ENCODE peak calls at places on chromosomes 3 and 15, in seven cellular contexts. S is heart left ventricle, D is coronary artery, L is sigmoid colon, Q is AG10803, G is fibroblast of lung, B is OCI-LY7. P is an unnamed sample.

GRCh38 chr3:123700791-123701712 is 116.2 kb upstream of the HACD2 start:
- DNase-seq in S (no peak), D (peak), L (peak), Q (no peak), G (no peak), B (no peak), P (peak)

GRCh38 chr15:101528108-101528916 is 38.8 kb upstream of the PCSK6 start:
- DNase-seq in S (peak), D (no peak), L (peak), Q (peak), G (no peak), B (no peak), P (peak)

GRCh38 chr15:33860749-33861148 is 107.5 kb upstream of the CHRM5 start:
- DNase-seq in S (no peak), D (no peak), L (no peak), Q (peak), G (peak), B (no peak), P (peak)

GRCh38 chr3:52046186-52046913 is 10.0 kb downstream of the DUSP7 start:
- DNase-seq in S (no peak), D (peak), L (no peak), Q (peak), G (peak), B (no peak), P (peak)

GRCh38 chr3:99952306-99952705 is 134.6 kb downstream of the CMSS1 start:
- DNase-seq in S (no peak), D (no peak), L (no peak), Q (peak), G (peak), B (no peak), P (peak)

GRCh38 chr3:84965141-84965540 is 6.4 kb downstream of the CADM2 start:
- DNase-seq in S (no peak), D (no peak), L (no peak), Q (no peak), G (peak), B (no peak), P (no peak)

GRCh38 chr3:99544819-99545281 is 93.5 kb upstream of the COL8A1 start:
- DNase-seq in S (peak), D (no peak), L (no peak), Q (peak), G (peak), B (no peak), P (peak)

GRCh38 chr3:130341388-130341787 is 4.1 kb upstream of the COL6A5 start:
- DNase-seq in S (no peak), D (no peak), L (no peak), Q (peak), G (peak), B (no peak), P (peak)

GRCh38 chr3:31534036-31534435 is 1.3 kb downstream of the STT3B start:
- DNase-seq in S (no peak), D (no peak), L (no peak), Q (peak), G (peak), B (peak), P (peak)

GRCh38 chr15:100635406-100636071 is 33.1 kb downstream of the ASB7 start:
- DNase-seq in S (no peak), D (no peak), L (no peak), Q (no peak), G (no peak), B (no peak), P (no peak)

GRCh38 chr15:33720952-33721351 is 247.3 kb upstream of the CHRM5 start:
- DNase-seq in S (no peak), D (no peak), L (no peak), Q (peak), G (peak), B (no peak), P (peak)

GRCh38 chr3:127458698-127459097 is 131.8 kb downstream of the TPRA1 start:
- DNase-seq in S (no peak), D (no peak), L (no peak), Q (no peak), G (peak), B (peak), P (no peak)

GRCh38 chr3:144477593-144477992 is 506.0 kb downstream of the DIPK2A start:
- DNase-seq in S (no peak), D (no peak), L (no peak), Q (no peak), G (no peak), B (no peak), P (no peak)

GRCh38 chr3:174440741-174441587 is 418.2 kb upstream of the NAALADL2 start:
- DNase-seq in S (peak), D (peak), L (peak), Q (peak), G (peak), B (peak), P (peak)

GRCh38 chr3:177431525-177432255 is 234.4 kb upstream of the TBL1XR1 start:
- DNase-seq in S (no peak), D (no peak), L (no peak), Q (no peak), G (no peak), B (no peak), P (no peak)

GRCh38 chr15:78879517-78880241 is 7.0 kb downstream of the MORF4L1 start:
- DNase-seq in S (no peak), D (no peak), L (no peak), Q (peak), G (peak), B (no peak), P (peak)

GRCh38 chr3:97125902-97126499 is 311.6 kb downstream of the EPHA6 start:
- DNase-seq in S (no peak), D (no peak), L (no peak), Q (no peak), G (no peak), B (no peak), P (no peak)

GRCh38 chr3:25229584-25229983 is 198.5 kb upstream of the RARB start:
- DNase-seq in S (no peak), D (no peak), L (no peak), Q (no peak), G (no peak), B (no peak), P (no peak)

GRCh38 chr3:108006077-108006675 is 84.7 kb downstream of the CD47 start:
- DNase-seq in S (peak), D (no peak), L (no peak), Q (peak), G (peak), B (no peak), P (peak)

GRCh38 chr15:36422631-36423030 is 156.8 kb upstream of the CDIN1 start:
- DNase-seq in S (no peak), D (no peak), L (no peak), Q (peak), G (no peak), B (no peak), P (peak)

GRCh38 chr3:44021646-44022594 is 219.8 kb upstream of the TOPAZ1 start:
- DNase-seq in S (no peak), D (no peak), L (no peak), Q (peak), G (peak), B (no peak), P (no peak)

GRCh38 chr3:33211444-33211843 is 7.2 kb downstream of the SUSD5 start:
- DNase-seq in S (no peak), D (peak), L (no peak), Q (peak), G (peak), B (no peak), P (peak)

GRCh38 chr3:146155022-146155421 is 6.0 kb downstream of the PLOD2 start:
- DNase-seq in S (no peak), D (no peak), L (no peak), Q (no peak), G (no peak), B (no peak), P (peak)

GRCh38 chr3:69388241-69388640 is 2.4 kb upstream of the FRMD4B start:
- DNase-seq in S (no peak), D (no peak), L (no peak), Q (no peak), G (no peak), B (no peak), P (no peak)

GRCh38 chr15:74827632-74828031 is 1.2 kb downstream of the CPLX3 start:
- DNase-seq in S (no peak), D (no peak), L (no peak), Q (no peak), G (no peak), B (no peak), P (no peak)

GRCh38 chr3:100416863-100417262 is 15.5 kb downstream of the LNP1 start:
- DNase-seq in S (no peak), D (no peak), L (no peak), Q (no peak), G (no peak), B (no peak), P (no peak)

GRCh38 chr3:117348881-117349280 is 639.3 kb downstream of the TUSC7 start:
- DNase-seq in S (no peak), D (no peak), L (no peak), Q (no peak), G (no peak), B (no peak), P (no peak)

GRCh38 chr15:73632670-73633058 is 525 bp downstream of the NPTN start:
- DNase-seq in S (peak), D (no peak), L (peak), Q (no peak), G (no peak), B (peak), P (no peak)

GRCh38 chr3:179148446-179149238 is 485 bp downstream of the PIK3CA start:
- DNase-seq in S (peak), D (peak), L (peak), Q (peak), G (peak), B (peak), P (peak)

GRCh38 chr3:13199899-13200451 is 126.7 kb upstream of the IQSEC1 start:
- DNase-seq in S (no peak), D (no peak), L (no peak), Q (no peak), G (no peak), B (no peak), P (no peak)

DNA sequence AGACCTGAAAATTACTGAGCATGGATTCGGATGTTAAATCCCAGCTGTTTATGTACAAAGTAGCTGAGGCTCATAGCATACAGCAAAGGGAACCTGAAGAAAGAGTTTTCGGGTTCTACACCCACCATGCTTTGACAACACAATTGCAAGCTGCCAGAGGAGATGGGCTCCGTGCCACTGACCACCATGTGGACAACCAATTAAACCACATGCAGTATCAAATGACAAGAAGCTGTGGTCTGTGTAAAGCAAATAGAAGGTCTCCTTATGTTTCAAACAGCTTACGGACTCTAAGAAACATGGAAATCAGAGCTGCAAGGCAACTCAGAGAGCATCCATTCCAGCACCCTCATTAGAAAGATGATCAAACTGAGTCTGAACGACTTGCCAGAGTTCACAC is 12.9 kb downstream of the GABRB3 start:
- DNase-seq in S (no peak), D (no peak), L (no peak), Q (no peak), G (no peak), B (no peak), P (no peak)
- H3K4me3 ChIP-seq in S (no peak), D (no peak), L (no peak), Q (no peak), G (no peak), B (no peak), P (no peak)

DNA sequence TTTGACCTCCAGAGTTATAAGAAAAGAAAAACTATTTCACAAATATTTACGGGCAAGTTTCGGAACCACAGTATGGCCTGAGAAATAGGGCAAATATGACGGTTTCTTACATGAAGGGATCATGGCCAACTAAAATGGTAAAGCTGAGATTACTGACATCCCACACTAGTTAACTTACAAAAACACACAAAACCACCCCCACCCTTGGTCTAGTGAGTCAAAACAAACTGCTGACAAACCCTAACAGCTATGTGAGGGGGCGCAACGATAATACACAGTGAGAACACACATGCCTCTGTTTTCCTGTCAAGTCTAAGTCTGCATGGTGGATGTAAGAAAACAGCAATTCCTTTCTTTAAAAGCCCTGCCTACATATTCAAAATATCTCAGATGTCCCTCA is 32.3 kb downstream of the CBLB start:
- DNase-seq in S (no peak), D (no peak), L (no peak), Q (peak), G (peak), B (peak), P (peak)
- TF ChIP-seq CTCF in S (no peak), D (no peak), L (no peak), Q (no peak), G (no peak), B (peak), P (no peak)

DNA sequence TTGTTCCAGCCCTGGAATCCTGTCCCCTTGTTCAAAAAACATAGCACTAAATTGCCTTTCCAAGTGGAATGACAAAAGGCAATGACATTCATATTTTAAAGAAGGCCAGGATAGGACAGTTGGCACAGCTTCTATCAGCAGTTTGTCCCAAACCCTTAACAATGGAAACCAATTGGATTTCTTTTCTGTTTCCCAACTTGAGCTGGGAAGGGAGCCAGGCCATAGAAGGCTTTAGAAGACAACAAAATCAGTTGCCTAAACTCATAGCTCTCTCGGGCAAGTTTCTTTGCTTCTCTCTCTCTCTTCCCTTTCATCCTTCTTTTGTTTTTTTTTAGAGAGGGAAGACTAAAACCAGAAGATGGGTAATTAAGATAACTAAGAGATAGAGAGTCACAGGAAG is 227.7 kb upstream of the TPRG1 start:
- DNase-seq in S (no peak), D (no peak), L (no peak), Q (peak), G (no peak), B (no peak), P (peak)
- H3K4me3 ChIP-seq in S (no peak), D (no peak), L (no peak), Q (no peak), G (no peak), B (no peak), P (no peak)

GRCh38 chr3:196712514-196713413 is 587 bp downstream of the PIGX start:
- DNase-seq in S (peak), D (peak), L (peak), Q (peak), G (peak), B (no peak), P (peak)

GRCh38 chr3:196706313-196706712 is 5.7 kb downstream of the CEP19 start:
- DNase-seq in S (no peak), D (no peak), L (no peak), Q (no peak), G (no peak), B (no peak), P (no peak)

GRCh38 chr3:196708467-196708866 is 3.6 kb downstream of the CEP19 start:
- DNase-seq in S (no peak), D (no peak), L (no peak), Q (no peak), G (no peak), B (no peak), P (no peak)

GRCh38 chr3:196707566-196707965 is 4.5 kb downstream of the CEP19 start:
- DNase-seq in S (no peak), D (no peak), L (no peak), Q (no peak), G (no peak), B (no peak), P (no peak)

GRCh38 chr3:196711838-196712513 is at the start of the genes CEP19 and PIGX:
- DNase-seq in S (peak), D (peak), L (peak), Q (peak), G (peak), B (peak), P (peak)
- TF ChIP-seq CTCF in S (peak), D (no peak), L (no peak), Q (no peak), G (no peak), B (no peak), P (no peak)

DNA sequence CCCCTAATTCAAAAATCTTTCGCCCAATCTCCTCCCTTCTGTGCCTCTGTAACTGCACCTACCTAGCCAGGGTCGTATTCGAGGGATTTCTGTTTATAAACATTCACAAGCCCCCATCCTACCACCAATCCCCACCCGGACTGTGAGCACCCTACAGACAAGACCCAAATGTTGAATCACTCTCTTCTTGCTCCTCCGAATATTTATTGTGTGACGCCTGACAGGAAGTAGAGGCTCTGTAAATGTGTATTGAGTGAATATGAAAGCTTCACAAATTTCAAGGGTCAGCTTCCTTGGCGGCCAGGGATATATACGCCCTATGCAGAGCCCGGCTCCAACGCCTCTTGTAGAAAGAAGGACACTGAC is 1.6 kb downstream of the BDH1 start:
- DNase-seq in S (no peak), D (no peak), L (no peak), Q (no peak), G (no peak), B (peak), P (no peak)
- H3K4me3 ChIP-seq in S (peak), D (peak), L (peak), Q (peak), G (peak), B (peak), P (peak)

GRCh38 chr3:9947025-9947995 is 4.9 kb downstream of the PRRT3 start:
- DNase-seq in S (peak), D (peak), L (peak), Q (peak), G (peak), B (no peak), P (peak)
- TF ChIP-seq CTCF in S (no peak), D (peak), L (peak), Q (peak), G (peak), B (no peak), P (peak)

DNA sequence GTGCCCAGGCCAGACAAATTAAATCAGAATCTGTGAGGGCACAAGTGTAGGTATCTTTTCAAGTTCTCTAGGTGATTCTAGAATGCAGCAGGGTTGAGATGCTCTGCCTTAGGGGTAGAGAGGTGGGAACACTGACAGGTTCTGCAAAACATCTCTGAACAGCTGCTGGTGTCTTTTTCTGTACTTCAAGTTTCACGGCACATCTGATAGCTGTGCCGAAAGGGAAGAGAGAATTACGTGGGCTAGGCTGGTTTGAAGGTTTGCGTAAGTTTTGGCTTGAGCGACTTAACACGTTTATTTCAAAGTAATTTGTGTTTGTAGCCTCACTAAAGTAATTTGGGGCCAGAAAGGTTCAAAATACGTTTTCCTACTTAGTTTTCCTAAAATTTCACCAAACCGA is 22.5 kb downstream of the PXK start:
- DNase-seq in S (no peak), D (no peak), L (no peak), Q (no peak), G (no peak), B (peak), P (no peak)
- H3K4me3 ChIP-seq in S (no peak), D (no peak), L (no peak), Q (no peak), G (no peak), B (peak), P (no peak)

GRCh38 chr15:84748274-84749110 is at the start of gene ZNF592:
- DNase-seq in S (peak), D (peak), L (peak), Q (peak), G (peak), B (peak), P (peak)
- TF ChIP-seq CTCF in S (no peak), D (no peak), L (no peak), Q (no peak), G (no peak), B (peak), P (no peak)

GRCh38 chr3:143139786-143140185 is 20.2 kb downstream of the CHST2 start:
- DNase-seq in S (peak), D (no peak), L (no peak), Q (no peak), G (peak), B (no peak), P (no peak)
- H3K4me3 ChIP-seq in S (no peak), D (no peak), L (no peak), Q (no peak), G (no peak), B (no peak), P (no peak)